ENCODE peak calls at places on chromosomes 1 and 21, in six cellular contexts. One of them, this sample, is unnamed.

GRCh38 chr1:58456470-58456869 is 90.1 kb downstream of the OMA1 start:
- DNase-seq in stomach: no peak
- DNase-seq in GM23338: no peak
- DNase-seq in sigmoid colon: no peak
- DNase-seq in upper lobe of left lung: no peak
- DNase-seq in SK-N-SH: no peak
- DNase-seq in this sample: no peak

GRCh38 chr1:9167638-9168037 is 38.7 kb upstream of the GPR157 start:
- DNase-seq in stomach: peak; percentile 56
- DNase-seq in GM23338: no peak
- DNase-seq in sigmoid colon: no peak
- DNase-seq in upper lobe of left lung: no peak
- DNase-seq in SK-N-SH: no peak
- DNase-seq in this sample: no peak

GRCh38 chr1:24762133-24762676 is 17.0 kb downstream of the CLIC4 start:
- DNase-seq in stomach: no peak
- DNase-seq in GM23338: no peak
- DNase-seq in sigmoid colon: no peak
- DNase-seq in upper lobe of left lung: no peak
- DNase-seq in SK-N-SH: no peak
- DNase-seq in this sample: no peak

GRCh38 chr1:179599623-179600249 is 8.1 kb downstream of the TDRD5 start:
- DNase-seq in stomach: no peak
- DNase-seq in GM23338: peak; percentile 45
- DNase-seq in sigmoid colon: no peak
- DNase-seq in upper lobe of left lung: no peak
- DNase-seq in SK-N-SH: no peak
- DNase-seq in this sample: no peak

GRCh38 chr1:50968884-50969610 is 998 bp upstream of the CDKN2C start:
- DNase-seq in stomach: peak; percentile 56
- DNase-seq in GM23338: peak; percentile 50
- DNase-seq in sigmoid colon: peak; percentile 74
- DNase-seq in upper lobe of left lung: peak; percentile 89
- DNase-seq in SK-N-SH: peak; percentile 75
- DNase-seq in this sample: no peak

GRCh38 chr21:36917487-36918158 is 48.8 kb downstream of the HLCS start:
- DNase-seq in stomach: peak; percentile 40
- DNase-seq in GM23338: peak; percentile 77
- DNase-seq in sigmoid colon: no peak
- DNase-seq in upper lobe of left lung: no peak
- DNase-seq in SK-N-SH: no peak
- DNase-seq in this sample: no peak

GRCh38 chr1:169970114-169970513 is 76.4 kb upstream of the SCYL3 start:
- DNase-seq in stomach: no peak
- DNase-seq in GM23338: no peak
- DNase-seq in sigmoid colon: no peak
- DNase-seq in upper lobe of left lung: no peak
- DNase-seq in SK-N-SH: no peak
- DNase-seq in this sample: no peak

GRCh38 chr1:152917794-152918193 is 9.4 kb downstream of the IVL start:
- DNase-seq in stomach: no peak
- DNase-seq in GM23338: peak; percentile 72
- DNase-seq in sigmoid colon: no peak
- DNase-seq in upper lobe of left lung: no peak
- DNase-seq in SK-N-SH: no peak
- DNase-seq in this sample: no peak

GRCh38 chr1:182249201-182249676 is 142.4 kb downstream of the GLUL start:
- DNase-seq in stomach: peak; percentile 72
- DNase-seq in GM23338: no peak
- DNase-seq in sigmoid colon: no peak
- DNase-seq in upper lobe of left lung: peak; percentile 10
- DNase-seq in SK-N-SH: no peak
- DNase-seq in this sample: no peak

GRCh38 chr1:95021085-95021484 is 51.7 kb downstream of the ALG14 start:
- DNase-seq in stomach: no peak
- DNase-seq in GM23338: no peak
- DNase-seq in sigmoid colon: no peak
- DNase-seq in upper lobe of left lung: no peak
- DNase-seq in SK-N-SH: no peak
- DNase-seq in this sample: no peak

GRCh38 chr1:99766378-99766800 is at the start of gene FRRS1:
- DNase-seq in stomach: peak; percentile 74
- DNase-seq in GM23338: peak; percentile 92
- DNase-seq in sigmoid colon: no peak
- DNase-seq in upper lobe of left lung: peak; percentile 38
- DNase-seq in SK-N-SH: peak; percentile 12
- DNase-seq in this sample: peak; percentile 74

GRCh38 chr1:109370712-109371270 is 26.9 kb downstream of the SORT1 start:
- DNase-seq in stomach: no peak
- DNase-seq in GM23338: peak; percentile 22
- DNase-seq in sigmoid colon: no peak
- DNase-seq in upper lobe of left lung: no peak
- DNase-seq in SK-N-SH: no peak
- DNase-seq in this sample: no peak

GRCh38 chr1:91693542-91693941 is 192.4 kb downstream of the TGFBR3 start:
- DNase-seq in stomach: peak; percentile 51
- DNase-seq in GM23338: no peak
- DNase-seq in sigmoid colon: peak; percentile 75
- DNase-seq in upper lobe of left lung: no peak
- DNase-seq in SK-N-SH: no peak
- DNase-seq in this sample: no peak

GRCh38 chr21:34728479-34728878 is 59.7 kb downstream of the CLIC6 start:
- DNase-seq in stomach: peak; percentile 81
- DNase-seq in GM23338: no peak
- DNase-seq in sigmoid colon: no peak
- DNase-seq in upper lobe of left lung: no peak
- DNase-seq in SK-N-SH: no peak
- DNase-seq in this sample: peak; percentile 73

GRCh38 chr1:98049370-98050115 is 128.7 kb upstream of the DPYD start:
- DNase-seq in stomach: peak; percentile 24
- DNase-seq in GM23338: peak; percentile 51
- DNase-seq in sigmoid colon: no peak
- DNase-seq in upper lobe of left lung: peak; percentile 50
- DNase-seq in SK-N-SH: peak; percentile 51
- DNase-seq in this sample: no peak
- H3K27me3 ChIP-seq in stomach: peaks cover 66% of the 10 kb centered on the region
- H3K27me3 ChIP-seq in GM23338: peaks cover 95% of the 10 kb centered on the region
- H3K27me3 ChIP-seq in sigmoid colon: peaks cover 79% of the 10 kb centered on the region
- H3K27me3 ChIP-seq in upper lobe of left lung: peaks cover 45% of the 10 kb centered on the region
- H3K27me3 ChIP-seq in SK-N-SH: no peaks in the 10 kb centered on the region
- H3K27me3 ChIP-seq in this sample: peaks cover 2% of the 10 kb centered on the region

GRCh38 chr1:171663854-171664550 is 11.5 kb upstream of the MYOC start:
- DNase-seq in stomach: no peak
- DNase-seq in GM23338: no peak
- DNase-seq in sigmoid colon: no peak
- DNase-seq in upper lobe of left lung: no peak
- DNase-seq in SK-N-SH: no peak
- DNase-seq in this sample: no peak

GRCh38 chr1:171664976-171665375 is 12.5 kb upstream of the MYOC start:
- DNase-seq in stomach: no peak
- DNase-seq in GM23338: no peak
- DNase-seq in sigmoid colon: no peak
- DNase-seq in upper lobe of left lung: no peak
- DNase-seq in SK-N-SH: no peak
- DNase-seq in this sample: no peak

GRCh38 chr1:171668372-171668771 is 15.9 kb upstream of the MYOC start:
- DNase-seq in stomach: no peak
- DNase-seq in GM23338: no peak
- DNase-seq in sigmoid colon: no peak
- DNase-seq in upper lobe of left lung: no peak
- DNase-seq in SK-N-SH: no peak
- DNase-seq in this sample: no peak

GRCh38 chr1:171663036-171663853 is 10.8 kb upstream of the MYOC start:
- DNase-seq in stomach: no peak
- DNase-seq in GM23338: no peak
- DNase-seq in sigmoid colon: no peak
- DNase-seq in upper lobe of left lung: no peak
- DNase-seq in SK-N-SH: no peak
- DNase-seq in this sample: no peak

DNA sequence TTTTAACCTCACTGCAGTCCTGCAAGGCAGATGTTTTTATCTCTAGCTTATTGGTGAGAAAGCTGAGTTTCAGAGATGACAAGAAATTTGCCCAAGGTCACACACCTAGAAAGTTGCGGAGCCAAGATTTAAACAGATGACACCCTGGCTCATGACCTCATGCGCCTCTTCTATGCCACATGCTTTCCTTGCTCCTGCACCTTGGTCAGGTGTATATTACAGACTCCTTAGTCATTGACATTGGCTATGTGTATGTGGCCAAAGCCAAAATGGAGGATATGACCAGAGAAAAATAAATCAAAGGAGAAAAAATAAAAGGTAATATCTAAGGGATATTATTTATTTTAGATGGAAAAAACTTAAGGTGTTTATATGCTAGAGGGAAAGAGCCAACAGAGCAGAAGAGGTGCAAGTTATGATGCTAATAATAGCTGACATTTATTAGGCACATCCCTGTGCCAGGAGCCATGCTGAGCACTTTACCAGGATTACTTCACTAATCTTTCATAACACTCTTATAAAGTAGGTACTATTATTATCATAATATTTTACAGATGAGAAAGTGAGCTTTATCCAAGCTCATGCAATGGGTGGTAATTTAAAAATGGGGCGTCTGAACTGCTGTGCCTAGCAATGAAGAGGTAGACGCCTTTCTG is 13.8 kb upstream of the MYOC start:
- DNase-seq in stomach: no peak
- DNase-seq in GM23338: no peak
- DNase-seq in sigmoid colon: peak; percentile 73
- DNase-seq in upper lobe of left lung: no peak
- DNase-seq in SK-N-SH: no peak
- DNase-seq in this sample: no peak
- TF ChIP-seq POLR2AphosphoS5 in stomach: no peak
- TF ChIP-seq POLR2AphosphoS5 in GM23338: no peak
- TF ChIP-seq POLR2AphosphoS5 in sigmoid colon: peak; percentile 73
- TF ChIP-seq POLR2AphosphoS5 in upper lobe of left lung: no peak
- TF ChIP-seq POLR2AphosphoS5 in SK-N-SH: no peak
- TF ChIP-seq POLR2AphosphoS5 in this sample: no peak

GRCh38 chr1:220884109-220884980 is 5.1 kb downstream of the HLX start:
- DNase-seq in stomach: no peak
- DNase-seq in GM23338: peak; percentile 79
- DNase-seq in sigmoid colon: no peak
- DNase-seq in upper lobe of left lung: peak; percentile 88
- DNase-seq in SK-N-SH: no peak
- DNase-seq in this sample: no peak

GRCh38 chr1:220886470-220887201 is 7.4 kb downstream of the HLX start:
- DNase-seq in stomach: no peak
- DNase-seq in GM23338: peak; percentile 62
- DNase-seq in sigmoid colon: no peak
- DNase-seq in upper lobe of left lung: no peak
- DNase-seq in SK-N-SH: no peak
- DNase-seq in this sample: no peak

GRCh38 chr1:220887202-220887867 is 8.1 kb downstream of the HLX start:
- DNase-seq in stomach: no peak
- DNase-seq in GM23338: peak; percentile 80
- DNase-seq in sigmoid colon: no peak
- DNase-seq in upper lobe of left lung: peak; percentile 85
- DNase-seq in SK-N-SH: peak; percentile 73
- DNase-seq in this sample: no peak

GRCh38 chr1:220885971-220886370 is 6.7 kb downstream of the HLX start:
- DNase-seq in stomach: no peak
- DNase-seq in GM23338: no peak
- DNase-seq in sigmoid colon: no peak
- DNase-seq in upper lobe of left lung: no peak
- DNase-seq in SK-N-SH: no peak
- DNase-seq in this sample: no peak

DNA sequence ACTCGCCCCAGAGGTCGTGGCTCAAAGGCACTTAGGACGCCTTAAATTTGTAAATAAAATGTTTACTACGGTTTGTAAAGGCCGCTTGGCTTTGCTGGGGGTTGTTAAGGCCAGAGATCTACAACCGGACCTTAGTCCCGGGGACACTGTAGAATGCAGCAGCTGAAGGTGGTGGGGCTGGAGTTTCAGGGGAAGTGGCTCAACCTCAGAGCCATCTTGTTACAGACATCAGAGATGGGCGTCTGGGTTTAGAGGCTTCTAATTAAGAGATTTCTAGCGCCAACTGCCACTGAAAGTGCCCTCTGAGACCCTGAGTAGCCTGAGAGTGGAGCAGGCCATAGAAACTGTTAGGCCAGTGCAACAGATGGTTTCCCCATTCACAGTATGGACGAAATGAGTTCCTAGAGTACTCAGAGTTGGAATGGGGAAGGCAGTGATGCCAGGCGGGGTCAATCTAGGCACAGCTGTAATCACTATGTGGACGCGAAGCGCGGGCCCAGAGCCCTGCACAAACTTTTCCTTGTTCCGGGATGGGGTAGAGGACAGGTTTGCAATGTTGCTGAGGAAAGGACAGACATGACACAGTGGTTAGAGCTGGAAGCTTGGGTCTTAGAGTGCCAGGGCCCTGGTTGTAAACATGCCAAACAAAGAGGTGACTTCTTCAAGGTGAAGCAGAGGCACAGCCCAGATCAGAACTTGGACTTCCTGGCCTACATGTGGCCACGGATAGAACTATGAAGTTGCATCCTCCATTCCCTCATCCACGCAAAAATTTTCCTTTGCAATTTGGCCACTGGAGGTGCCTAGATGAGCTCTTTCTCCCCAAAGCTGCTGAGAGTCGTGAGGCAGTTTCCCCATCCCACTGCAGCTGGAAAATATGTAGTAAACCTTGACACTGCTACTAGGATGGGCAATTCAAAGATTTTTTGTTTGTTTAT is 6.0 kb downstream of the HLX start:
- DNase-seq in stomach: no peak
- DNase-seq in GM23338: peak; percentile 18
- DNase-seq in sigmoid colon: no peak
- DNase-seq in upper lobe of left lung: no peak
- DNase-seq in SK-N-SH: no peak
- DNase-seq in this sample: no peak
- H3K27me3 ChIP-seq in stomach: peaks cover 56% of the 10 kb centered on the region
- H3K27me3 ChIP-seq in GM23338: peaks cover 100% of the 10 kb centered on the region
- H3K27me3 ChIP-seq in sigmoid colon: peaks cover 5% of the 10 kb centered on the region
- H3K27me3 ChIP-seq in upper lobe of left lung: peaks cover 2% of the 10 kb centered on the region
- H3K27me3 ChIP-seq in SK-N-SH: no peaks in the 10 kb centered on the region
- H3K27me3 ChIP-seq in this sample: no peaks in the 10 kb centered on the region

GRCh38 chr1:27971674-27972073 is 11.9 kb downstream of the XKR8 start:
- DNase-seq in stomach: no peak
- DNase-seq in GM23338: no peak
- DNase-seq in sigmoid colon: no peak
- DNase-seq in upper lobe of left lung: no peak
- DNase-seq in SK-N-SH: peak; percentile 48
- DNase-seq in this sample: no peak
- TF ChIP-seq POLR2AphosphoS5 in stomach: no peak
- TF ChIP-seq POLR2AphosphoS5 in GM23338: no peak
- TF ChIP-seq POLR2AphosphoS5 in sigmoid colon: no peak
- TF ChIP-seq POLR2AphosphoS5 in upper lobe of left lung: no peak
- TF ChIP-seq POLR2AphosphoS5 in SK-N-SH: no peak
- TF ChIP-seq POLR2AphosphoS5 in this sample: no peak

GRCh38 chr21:42623684-42624083 is 29.7 kb upstream of the PDE9A start:
- DNase-seq in stomach: no peak
- DNase-seq in GM23338: no peak
- DNase-seq in sigmoid colon: peak; percentile 40
- DNase-seq in upper lobe of left lung: no peak
- DNase-seq in SK-N-SH: no peak
- DNase-seq in this sample: no peak
- H3K27me3 ChIP-seq in stomach: peaks cover 5% of the 10 kb centered on the region
- H3K27me3 ChIP-seq in GM23338: no peaks in the 10 kb centered on the region
- H3K27me3 ChIP-seq in sigmoid colon: peaks cover 20% of the 10 kb centered on the region
- H3K27me3 ChIP-seq in upper lobe of left lung: no peaks in the 10 kb centered on the region
- H3K27me3 ChIP-seq in SK-N-SH: no peaks in the 10 kb centered on the region
- H3K27me3 ChIP-seq in this sample: no peaks in the 10 kb centered on the region